ENCODE peak calls at places on chromosomes 12 and 14, in four cellular contexts. One of them, this sample, is unnamed.

GRCh38 chr12:49331360-49332222 is 5.4 kb downstream of the C1QL4 start:
- DNase-seq in body of pancreas: peak; percentile 80
- DNase-seq in lower lobe of right lung: peak; percentile 76
- DNase-seq in Peyer's patch: peak; percentile 71
- DNase-seq in this sample: no peak

GRCh38 chr12:6923851-6924250 is 3.9 kb upstream of the ATN1 start:
- DNase-seq in body of pancreas: no peak
- DNase-seq in lower lobe of right lung: peak; percentile 21
- DNase-seq in Peyer's patch: peak; percentile 28
- DNase-seq in this sample: no peak

GRCh38 chr12:12499909-12500604 is 62.6 kb downstream of the DUSP16 start:
- DNase-seq in body of pancreas: no peak
- DNase-seq in lower lobe of right lung: no peak
- DNase-seq in Peyer's patch: no peak
- DNase-seq in this sample: no peak

GRCh38 chr12:120579179-120579578 is 2.0 kb downstream of the POP5 start:
- DNase-seq in body of pancreas: no peak
- DNase-seq in lower lobe of right lung: no peak
- DNase-seq in Peyer's patch: no peak
- DNase-seq in this sample: no peak

GRCh38 chr14:95222870-95223398 is 65.6 kb upstream of the DICER1 start:
- DNase-seq in body of pancreas: peak; percentile 12
- DNase-seq in lower lobe of right lung: no peak
- DNase-seq in Peyer's patch: no peak
- DNase-seq in this sample: no peak

GRCh38 chr14:27506272-27506671 is 908.4 kb upstream of the NOVA1 start:
- DNase-seq in body of pancreas: no peak
- DNase-seq in lower lobe of right lung: no peak
- DNase-seq in Peyer's patch: no peak
- DNase-seq in this sample: no peak

GRCh38 chr12:100238801-100239200 is 28.1 kb downstream of the DEPDC4 start:
- DNase-seq in body of pancreas: no peak
- DNase-seq in lower lobe of right lung: no peak
- DNase-seq in Peyer's patch: no peak
- DNase-seq in this sample: no peak

GRCh38 chr12:132686831-132687210 is 321 bp downstream of the POLE start:
- DNase-seq in body of pancreas: no peak
- DNase-seq in lower lobe of right lung: peak; percentile 55
- DNase-seq in Peyer's patch: no peak
- DNase-seq in this sample: no peak

GRCh38 chr14:51430600-51430999 is 190.6 kb downstream of the TMX1 start:
- DNase-seq in body of pancreas: no peak
- DNase-seq in lower lobe of right lung: no peak
- DNase-seq in Peyer's patch: no peak
- DNase-seq in this sample: no peak

GRCh38 chr12:120474092-120474960 is 4.8 kb upstream of the SRSF9 start:
- DNase-seq in body of pancreas: no peak
- DNase-seq in lower lobe of right lung: no peak
- DNase-seq in Peyer's patch: no peak
- DNase-seq in this sample: no peak

GRCh38 chr14:24483604-24484252 is 24.3 kb downstream of the CMA1 start:
- DNase-seq in body of pancreas: no peak
- DNase-seq in lower lobe of right lung: no peak
- DNase-seq in Peyer's patch: no peak
- DNase-seq in this sample: no peak

GRCh38 chr14:85439696-85440328 is 90.1 kb upstream of the FLRT2 start:
- DNase-seq in body of pancreas: no peak
- DNase-seq in lower lobe of right lung: no peak
- DNase-seq in Peyer's patch: no peak
- DNase-seq in this sample: no peak

GRCh38 chr14:54658836-54659235 is 91.9 kb downstream of the SAMD4A start:
- DNase-seq in body of pancreas: no peak
- DNase-seq in lower lobe of right lung: no peak
- DNase-seq in Peyer's patch: no peak
- DNase-seq in this sample: no peak

GRCh38 chr12:22333751-22334695 is 484 bp downstream of the ST8SIA1 start:
- DNase-seq in body of pancreas: no peak
- DNase-seq in lower lobe of right lung: peak; percentile 49
- DNase-seq in Peyer's patch: no peak
- DNase-seq in this sample: peak; percentile 10

GRCh38 chr14:67764496-67764895 is 51.9 kb downstream of the ZFYVE26 start:
- DNase-seq in body of pancreas: no peak
- DNase-seq in lower lobe of right lung: no peak
- DNase-seq in Peyer's patch: no peak
- DNase-seq in this sample: no peak

GRCh38 chr14:65290830-65291229 is 121.7 kb upstream of the FUT8 start:
- DNase-seq in body of pancreas: no peak
- DNase-seq in lower lobe of right lung: no peak
- DNase-seq in Peyer's patch: no peak
- DNase-seq in this sample: no peak

GRCh38 chr12:6163554-6164060 is 36.6 kb upstream of the CD9 start:
- DNase-seq in body of pancreas: no peak
- DNase-seq in lower lobe of right lung: no peak
- DNase-seq in Peyer's patch: no peak
- DNase-seq in this sample: no peak

GRCh38 chr12:97003276-97003675 is 96.2 kb downstream of the NEDD1 start:
- DNase-seq in body of pancreas: no peak
- DNase-seq in lower lobe of right lung: no peak
- DNase-seq in Peyer's patch: no peak
- DNase-seq in this sample: no peak

GRCh38 chr12:116982721-116983502 is 72.2 kb downstream of the FBXW8 start:
- DNase-seq in body of pancreas: no peak
- DNase-seq in lower lobe of right lung: no peak
- DNase-seq in Peyer's patch: no peak
- DNase-seq in this sample: no peak

GRCh38 chr12:47087088-47087688 is 7.4 kb upstream of the AMIGO2 start:
- DNase-seq in body of pancreas: no peak
- DNase-seq in lower lobe of right lung: no peak
- DNase-seq in Peyer's patch: no peak
- DNase-seq in this sample: no peak

GRCh38 chr12:113779774-113780173 is 186.4 kb downstream of the RBM19 start:
- DNase-seq in body of pancreas: no peak
- DNase-seq in lower lobe of right lung: no peak
- DNase-seq in Peyer's patch: no peak
- DNase-seq in this sample: no peak

GRCh38 chr12:92675092-92675865 is 27.5 kb upstream of the PLEKHG7 start:
- DNase-seq in body of pancreas: no peak
- DNase-seq in lower lobe of right lung: no peak
- DNase-seq in Peyer's patch: no peak
- DNase-seq in this sample: no peak

GRCh38 chr12:107533218-107533617 is 152.4 kb upstream of the PWP1 start:
- DNase-seq in body of pancreas: no peak
- DNase-seq in lower lobe of right lung: no peak
- DNase-seq in Peyer's patch: no peak
- DNase-seq in this sample: no peak

GRCh38 chr12:8014836-8015235 is 17.7 kb upstream of the FOXJ2 start:
- DNase-seq in body of pancreas: no peak
- DNase-seq in lower lobe of right lung: no peak
- DNase-seq in Peyer's patch: no peak
- DNase-seq in this sample: no peak

DNA sequence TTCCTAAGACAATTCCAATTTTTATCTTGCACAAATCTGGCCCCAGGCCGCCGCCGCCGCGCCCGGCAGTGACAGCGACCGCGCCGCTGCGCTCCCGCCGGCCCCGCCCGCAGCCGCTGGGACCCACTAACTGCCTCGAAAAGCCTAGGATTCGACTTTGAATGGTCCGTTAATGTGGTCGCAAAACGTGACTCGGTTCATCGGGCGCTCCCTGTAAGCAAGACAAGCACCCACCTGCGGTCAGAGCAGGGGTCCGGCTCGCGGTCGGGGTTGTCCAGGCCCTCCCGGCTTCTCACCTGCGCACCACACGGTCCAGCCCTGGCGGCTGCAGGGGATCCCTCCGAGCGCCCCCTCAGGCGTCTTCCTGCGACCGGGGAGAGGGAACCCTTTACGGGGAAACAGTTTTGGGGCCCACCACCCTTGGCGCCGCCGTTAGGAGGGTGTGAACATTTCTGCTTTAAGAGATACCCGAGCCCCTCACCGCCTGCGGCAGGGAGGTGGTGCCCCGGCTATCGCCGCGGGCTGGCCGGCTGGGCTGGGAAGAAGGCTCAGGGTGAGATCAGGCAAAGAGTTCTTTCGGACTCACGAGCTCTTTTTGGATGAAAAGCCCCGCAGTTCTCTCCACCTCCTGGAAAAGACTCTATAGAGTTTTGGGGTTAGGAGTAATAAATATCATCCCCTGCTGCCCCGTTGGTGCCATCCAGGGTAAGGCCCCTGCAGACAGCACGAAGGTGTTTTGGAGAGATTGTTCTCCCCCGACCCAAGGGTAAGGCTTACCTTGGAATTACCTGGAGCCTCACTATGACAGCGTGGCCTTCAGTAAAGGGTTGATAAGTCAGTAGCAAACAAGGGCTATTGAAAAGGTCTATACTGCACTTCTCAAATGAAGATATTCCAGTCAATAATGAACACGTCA is 13.6 kb upstream of the FOXJ2 start:
- DNase-seq in body of pancreas: no peak
- DNase-seq in lower lobe of right lung: no peak
- DNase-seq in Peyer's patch: no peak
- DNase-seq in this sample: no peak
- H3K27ac ChIP-seq in body of pancreas: no peak overlapping the region
- H3K27ac ChIP-seq in lower lobe of right lung: no peak overlapping the region
- H3K27ac ChIP-seq in Peyer's patch: no peak overlapping the region
- H3K27ac ChIP-seq in this sample: no peak overlapping the region

GRCh38 chr12:57732726-57733593 is 5.6 kb downstream of the AGAP2 start:
- DNase-seq in body of pancreas: no peak
- DNase-seq in lower lobe of right lung: no peak
- DNase-seq in Peyer's patch: no peak
- DNase-seq in this sample: no peak
- H3K27me3 ChIP-seq in body of pancreas: peaks cover 30% of the 10 kb centered on the region
- H3K27me3 ChIP-seq in lower lobe of right lung: peaks cover 51% of the 10 kb centered on the region
- H3K27me3 ChIP-seq in Peyer's patch: no peaks in the 10 kb centered on the region
- H3K27me3 ChIP-seq in this sample: no peaks in the 10 kb centered on the region

DNA sequence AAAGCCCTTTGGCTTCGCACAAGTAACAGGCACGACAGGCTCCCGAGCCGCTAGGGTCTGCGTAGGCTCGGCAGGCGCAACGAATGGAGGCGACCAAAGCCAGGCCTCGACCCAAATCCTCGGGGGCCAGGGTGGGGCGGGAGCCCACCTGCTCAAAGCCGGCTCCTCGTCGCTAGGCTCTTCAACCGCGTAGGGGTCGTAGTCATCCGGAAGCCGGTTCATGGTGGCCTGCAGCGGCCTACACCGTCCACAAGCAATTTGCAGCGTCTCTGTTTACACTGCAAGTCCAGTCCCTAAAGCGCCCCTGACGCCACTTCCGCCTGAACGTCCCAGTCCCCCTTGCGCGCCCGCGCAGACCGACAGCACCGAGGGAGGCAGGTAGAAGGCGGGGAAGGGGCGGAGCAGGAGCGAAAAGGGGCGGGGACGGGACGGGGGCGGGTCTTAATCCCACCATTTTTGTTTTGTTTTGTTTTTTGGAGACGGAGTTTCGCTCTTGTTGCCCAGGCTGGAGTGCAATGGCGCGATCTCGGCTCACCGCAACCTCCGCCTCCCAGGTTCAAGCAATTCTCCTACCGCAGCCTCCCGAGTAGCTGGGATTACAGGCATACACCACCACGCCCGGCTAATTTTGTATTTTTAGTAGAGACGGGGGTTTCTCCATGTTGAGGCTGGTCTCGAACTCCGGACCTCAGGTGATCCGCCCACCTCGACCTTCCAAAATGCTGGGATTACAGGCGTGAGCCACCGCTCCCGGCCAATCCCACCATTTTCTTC is at the start of gene EAPP:
- DNase-seq in body of pancreas: peak; percentile 98
- DNase-seq in lower lobe of right lung: peak; percentile 100
- DNase-seq in Peyer's patch: peak; percentile 98
- DNase-seq in this sample: peak; percentile 95
- TF ChIP-seq CTCF in body of pancreas: no peak
- TF ChIP-seq CTCF in lower lobe of right lung: peak; percentile 6
- TF ChIP-seq CTCF in Peyer's patch: peak; percentile 28
- TF ChIP-seq CTCF in this sample: no peak

GRCh38 chr12:52233462-52234141 is 559 bp downstream of the KRT7 start:
- DNase-seq in body of pancreas: no peak
- DNase-seq in lower lobe of right lung: no peak
- DNase-seq in Peyer's patch: no peak
- DNase-seq in this sample: no peak
- H3K27ac ChIP-seq in body of pancreas: peak overlapping the region; percentile 74
- H3K27ac ChIP-seq in lower lobe of right lung: peak overlapping the region; percentile 85
- H3K27ac ChIP-seq in Peyer's patch: no peak overlapping the region
- H3K27ac ChIP-seq in this sample: no peak overlapping the region

GRCh38 chr14:23406725-23407355 is 1.2 kb downstream of the MYH6 start:
- DNase-seq in body of pancreas: no peak
- DNase-seq in lower lobe of right lung: no peak
- DNase-seq in Peyer's patch: no peak
- DNase-seq in this sample: no peak

GRCh38 chr14:23408307-23408630 is 196 bp upstream of the MYH6 start:
- DNase-seq in body of pancreas: no peak
- DNase-seq in lower lobe of right lung: no peak
- DNase-seq in Peyer's patch: no peak
- DNase-seq in this sample: no peak

GRCh38 chr14:23409475-23409874 is 1.4 kb upstream of the MYH6 start:
- DNase-seq in body of pancreas: no peak
- DNase-seq in lower lobe of right lung: no peak
- DNase-seq in Peyer's patch: no peak
- DNase-seq in this sample: no peak

GRCh38 chr14:23406244-23406643 is 1.8 kb downstream of the MYH6 start:
- DNase-seq in body of pancreas: no peak
- DNase-seq in lower lobe of right lung: no peak
- DNase-seq in Peyer's patch: no peak
- DNase-seq in this sample: no peak

DNA sequence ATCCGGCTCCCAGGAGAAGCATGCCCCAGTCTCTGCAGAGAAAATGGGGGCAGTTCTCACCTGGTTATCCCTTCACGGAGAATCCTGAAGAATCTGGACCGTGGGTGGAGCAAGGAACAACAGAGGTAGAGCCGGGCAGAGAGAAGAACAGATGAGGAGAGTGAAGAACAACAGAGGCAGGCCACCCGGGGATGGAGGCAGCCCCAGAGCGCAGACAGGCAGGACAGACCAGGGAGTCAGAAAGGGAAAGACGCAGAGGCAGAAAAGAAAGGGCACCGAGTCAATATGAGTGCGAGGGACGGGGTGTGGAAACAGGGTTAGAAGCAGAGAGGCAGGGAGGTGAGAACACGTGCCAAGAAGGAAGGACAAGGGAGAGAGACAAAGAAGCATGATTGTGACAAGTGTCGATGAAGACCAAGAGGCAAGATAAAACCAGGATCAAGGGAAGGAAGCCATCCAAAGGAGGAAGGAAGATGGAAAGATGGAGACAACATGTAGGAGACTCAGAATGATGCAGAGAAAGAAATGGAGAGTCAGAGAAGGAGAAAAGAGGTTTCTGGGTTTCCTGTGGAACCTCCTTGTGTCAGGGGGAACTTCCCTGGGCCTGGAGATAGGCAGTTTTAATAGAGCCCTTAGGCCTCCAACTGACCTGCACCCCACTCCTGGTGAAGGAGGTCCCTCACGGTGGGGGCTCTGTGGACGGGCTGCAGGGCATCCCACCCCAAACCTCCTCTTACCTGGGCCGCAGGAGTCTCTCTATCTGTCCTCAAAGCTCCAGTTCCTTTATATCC is at the start of gene MYH6:
- DNase-seq in body of pancreas: no peak
- DNase-seq in lower lobe of right lung: peak; percentile 16
- DNase-seq in Peyer's patch: no peak
- DNase-seq in this sample: no peak
- H3K27me3 ChIP-seq in body of pancreas: no peaks in the 10 kb centered on the region
- H3K27me3 ChIP-seq in lower lobe of right lung: no peaks in the 10 kb centered on the region
- H3K27me3 ChIP-seq in Peyer's patch: no peaks in the 10 kb centered on the region
- H3K27me3 ChIP-seq in this sample: no peaks in the 10 kb centered on the region

This sample was measured in CD4-positive, alpha-beta T cell.